ENCODE peak calls at places on chromosomes 16 and 17, in five cellular contexts. Z, K, C, N and P are unnamed samples.
A peak's percentile ranks its signal among the peaks of the same experiment; 100 is the strongest.

GRCh38 chr16:57736419-57737281 is 1.1 kb downstream of the KATNB1 start:
- DNase-seq in K (no peak), N (peak; percentile 82), C (peak; percentile 56), Z (peak; percentile 87), P (no peak)

GRCh38 chr17:14157822-14158221 is 78.8 kb downstream of the CDRT15 start:
- DNase-seq in N (no peak), K (no peak), C (no peak), Z (no peak), P (no peak)

GRCh38 chr16:50765246-50765645 is 23.4 kb downstream of the CYLD start:
- DNase-seq in C (no peak), K (no peak), N (no peak), Z (no peak), P (no peak)

GRCh38 chr17:81153340-81153803 is 11.9 kb upstream of the PVALEF start:
- DNase-seq in K (no peak), N (peak; percentile 18), Z (no peak), C (peak; percentile 86), P (no peak)

GRCh38 chr17:35161281-35161761 is 13.7 kb downstream of the UNC45B start:
- DNase-seq in C (no peak), N (no peak), Z (no peak), K (peak; percentile 1), P (no peak)

GRCh38 chr16:20803192-20803560 is 3.1 kb downstream of the ERI2 start:
- DNase-seq in Z (no peak), N (no peak), K (no peak), C (no peak), P (no peak)

GRCh38 chr16:4709481-4709880 is 16.1 kb downstream of the NUDT16L1 start:
- DNase-seq in N (peak; percentile 74), K (no peak), Z (no peak), C (no peak), P (no peak)

GRCh38 chr17:12089809-12090384 is 69.2 kb downstream of the MAP2K4 start:
- DNase-seq in K (no peak), N (peak; percentile 55), Z (no peak), C (no peak), P (no peak)

GRCh38 chr17:78418627-78419026 is 40.2 kb downstream of the PGS1 start:
- DNase-seq in C (no peak), Z (no peak), N (no peak), K (no peak), P (no peak)

GRCh38 chr17:46796524-46796923 is 22.0 kb downstream of the WNT3 start:
- DNase-seq in C (no peak), Z (no peak), N (no peak), K (no peak), P (no peak)

GRCh38 chr17:30717290-30718098 is 107.0 kb downstream of the CRLF3 start:
- DNase-seq in C (no peak), N (no peak), K (peak; percentile 33), Z (no peak), P (peak; percentile 11)

GRCh38 chr16:80909720-80910119 is 97.0 kb downstream of the CMC2 start:
- DNase-seq in N (no peak), K (no peak), C (no peak), Z (no peak), P (no peak)

GRCh38 chr17:45293413-45294211 is 23.2 kb downstream of the MAP3K14 start:
- DNase-seq in Z (peak; percentile 88), C (no peak), K (peak; percentile 94), N (peak; percentile 96), P (peak; percentile 93)

GRCh38 chr16:87806608-87807546 is 41.1 kb upstream of the KLHDC4 start:
- DNase-seq in C (peak; percentile 98), K (no peak), Z (peak; percentile 92), N (peak; percentile 90), P (peak; percentile 99)

GRCh38 chr16:10728035-10728462 is 15.6 kb upstream of the NUBP1 start:
- DNase-seq in K (no peak), N (no peak), Z (no peak), C (no peak), P (no peak)

GRCh38 chr16:55912022-55912421 is 36.8 kb upstream of the CES5A start:
- DNase-seq in N (no peak), C (no peak), K (no peak), Z (no peak), P (no peak)

GRCh38 chr16:4512473-4512872 is 26.1 kb downstream of the CDIP1 start:
- DNase-seq in K (no peak), N (peak; percentile 30), C (no peak), Z (no peak), P (no peak)

DNA sequence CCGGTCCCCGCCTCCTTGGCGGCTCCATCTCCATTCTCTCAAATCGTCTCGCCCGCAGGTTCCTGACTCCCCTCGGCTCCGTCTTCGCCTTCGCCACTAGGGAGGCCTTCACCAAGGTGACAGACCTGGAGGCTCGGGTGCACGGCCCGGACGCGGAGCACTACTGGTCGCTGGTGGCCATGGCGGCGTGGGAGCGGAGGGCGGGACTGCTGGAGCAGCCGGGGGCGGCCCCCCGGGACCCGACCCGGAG is 862 bp downstream of the GLTPD2 start:
- DNase-seq in Z (no peak), C (no peak), K (no peak), N (no peak), P (peak; percentile 75)
- H3K27ac ChIP-seq in Z (peak overlapping the region; percentile 17), C (no peak overlapping the region), K (peak overlapping the region; percentile 89), N (peak overlapping the region; percentile 78), P (peak overlapping the region; percentile 82)

DNA sequence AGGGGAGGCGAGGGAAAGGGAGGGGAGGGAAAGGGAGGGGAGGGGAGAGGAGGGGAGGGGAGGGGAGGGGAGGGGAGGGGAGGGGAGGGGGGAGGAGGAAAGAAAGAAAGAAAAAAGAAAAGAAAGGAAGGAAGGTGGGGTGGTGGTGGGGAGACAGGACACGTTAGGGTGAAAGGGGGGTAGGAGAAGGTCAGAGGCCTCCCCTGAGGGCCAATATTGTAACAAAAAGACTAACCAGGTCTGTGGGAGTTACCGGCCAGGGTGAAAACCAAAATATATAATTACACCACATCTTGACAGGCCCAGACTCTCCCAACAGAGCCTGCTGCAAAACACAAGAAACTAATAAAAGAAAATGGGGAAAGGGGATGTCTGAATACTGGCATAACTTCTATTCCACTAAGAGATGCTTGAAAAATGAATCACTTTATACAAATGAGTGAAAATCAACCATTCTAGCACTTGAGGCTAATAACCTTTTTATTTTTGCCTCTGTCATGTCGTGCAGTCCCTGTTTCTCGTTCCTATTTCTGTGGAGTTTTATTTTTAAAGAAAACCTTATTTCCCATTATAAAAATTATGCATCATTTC is 10.0 kb downstream of the WDR45B start:
- DNase-seq in C (no peak), Z (no peak), N (no peak), K (no peak), P (no peak)
- H3K27ac ChIP-seq in C (no peak overlapping the region), Z (no peak overlapping the region), N (no peak overlapping the region), K (no peak overlapping the region), P (no peak overlapping the region)

DNA sequence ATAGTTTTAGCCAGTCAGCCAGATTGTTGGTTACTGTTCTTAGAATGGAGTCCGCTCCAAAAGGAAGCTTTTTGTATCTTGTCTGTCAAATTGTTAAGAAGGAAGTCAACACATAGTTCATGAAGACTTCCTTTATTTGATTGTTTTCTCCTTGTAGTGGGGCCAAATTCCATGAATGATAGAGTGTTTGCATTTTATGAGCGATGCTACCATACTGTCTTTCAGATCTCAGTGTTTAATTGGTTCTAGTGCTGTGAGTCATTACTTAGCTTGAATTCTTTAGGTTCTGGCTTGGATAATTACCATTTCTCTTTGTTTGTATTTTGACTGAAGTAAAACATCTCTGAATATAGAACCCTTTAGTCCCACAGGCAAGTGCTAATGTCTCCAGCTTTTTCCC is 98.4 kb upstream of the GOT2 start:
- DNase-seq in C (no peak), Z (no peak), N (no peak), K (no peak), P (no peak)
- H3K27ac ChIP-seq in C (no peak overlapping the region), Z (no peak overlapping the region), N (no peak overlapping the region), K (no peak overlapping the region), P (no peak overlapping the region)

GRCh38 chr16:73063854-73064226 is 15.9 kb upstream of the ZFHX3 start:
- DNase-seq in Z (no peak), K (no peak), C (peak; percentile 19), N (no peak), P (no peak)
- H3K27ac ChIP-seq in Z (no peak overlapping the region), K (peak overlapping the region; percentile 99), C (no peak overlapping the region), N (peak overlapping the region; percentile 79), P (peak overlapping the region; percentile 10)

GRCh38 chr16:89185062-89185751 is 13.7 kb downstream of the CDH15 start:
- DNase-seq in K (no peak), Z (no peak), C (no peak), N (no peak), P (no peak)
- H3K27ac ChIP-seq in K (no peak overlapping the region), Z (no peak overlapping the region), C (no peak overlapping the region), N (no peak overlapping the region), P (no peak overlapping the region)